ENCODE peak calls at places on chromosomes 1 and 21, in nine cellular contexts. A is T-helper 17 cell; B is stimulated activated naive CD4-positive, alpha-beta T cell treated with Interleukin-2 at 50 U/mL for 16 hours; Y is HS-27A; C is M059J; H is HTR-8/SVneo; G is colonic mucosa; S is GM20000; R is stimulated activated CD8-positive, alpha-beta memory T cell treated with anti-CD3 and anti-CD28 coated beads, Interleukin-15, amount 100 ng/mL, for 24 hours. T is an unnamed sample.

GRCh38 chr1:155938220-155938627 is 3.2 kb upstream of the RXFP4 start:
- DNase-seq in S (peak), G (peak), H (peak), Y (no peak), B (no peak), R (no peak), C (peak), A (no peak), T (no peak)

GRCh38 chr1:247089616-247090375 is 11.2 kb upstream of the ZNF670 start:
- DNase-seq in R (no peak), A (no peak), G (no peak), S (no peak), H (no peak), B (no peak), C (no peak), Y (no peak), T (no peak)

GRCh38 chr1:16172964-16173446 is 17.1 kb upstream of the EPHA2 start:
- DNase-seq in R (no peak), C (peak), G (peak), A (no peak), S (no peak), B (no peak), Y (peak), H (no peak), T (no peak)

GRCh38 chr1:78996791-78997190 is 9.7 kb downstream of the ADGRL4 start:
- DNase-seq in G (no peak), H (no peak), C (no peak), B (no peak), A (no peak), S (no peak), R (no peak), Y (no peak), T (no peak)

GRCh38 chr1:226846801-226847200 is 23.6 kb upstream of the PSEN2 start:
- DNase-seq in B (no peak), Y (no peak), A (no peak), H (no peak), C (peak), R (no peak), S (no peak), G (no peak), T (no peak)

GRCh38 chr1:228283043-228283371 is 75.2 kb downstream of the OBSCN start:
- DNase-seq in H (no peak), G (no peak), C (no peak), Y (no peak), A (no peak), R (no peak), B (no peak), S (no peak), T (no peak)

GRCh38 chr1:22754824-22755223 is 44.2 kb downstream of the EPHB2 start:
- DNase-seq in C (no peak), R (no peak), S (no peak), G (no peak), Y (no peak), H (no peak), B (no peak), A (no peak), T (no peak)

GRCh38 chr1:91511386-91511785 is 10.7 kb downstream of the CDC7 start:
- DNase-seq in H (no peak), C (peak), S (no peak), Y (no peak), B (no peak), A (no peak), G (no peak), R (no peak), T (no peak)

GRCh38 chr1:115748396-115749130 is 20.0 kb downstream of the CASQ2 start:
- DNase-seq in B (no peak), G (no peak), Y (no peak), H (no peak), S (no peak), A (no peak), C (peak), R (no peak), T (no peak)

GRCh38 chr1:161910516-161911077 is 113.1 kb downstream of the OLFML2B start:
- DNase-seq in A (no peak), B (no peak), H (no peak), Y (no peak), S (no peak), G (no peak), C (peak), R (no peak), T (no peak)

GRCh38 chr1:85365851-85366250 is 89.4 kb upstream of the BCL10 start:
- DNase-seq in C (no peak), B (no peak), S (no peak), A (no peak), Y (no peak), R (no peak), H (no peak), G (no peak), T (no peak)

GRCh38 chr1:9292361-9293240 is at the start of gene SPSB1:
- DNase-seq in G (peak), S (peak), Y (no peak), C (peak), R (no peak), H (peak), A (peak), B (peak), T (peak)

GRCh38 chr21:42564561-42564971 is 50.9 kb downstream of the SLC37A1 start:
- DNase-seq in A (peak), B (no peak), C (no peak), S (no peak), H (no peak), R (no peak), Y (no peak), G (no peak), T (no peak)

GRCh38 chr1:151131832-151132675 is 14.4 kb downstream of the SEMA6C start:
- DNase-seq in A (no peak), B (no peak), H (no peak), G (peak), C (no peak), Y (no peak), S (no peak), R (no peak), T (no peak)